ENCODE peak calls at places on chromosomes 16 and 17, in six cellular contexts. Q is activated CD4-positive, CD25-positive, alpha-beta regulatory T cell; E is activated T-cell treated with anti-CD3 and anti-CD28 coated beads for 1 hour; Y is islet precursor cell; R is activated CD4-positive, alpha-beta T cell treated with anti-CD3 and anti-CD28 coated beads, Interleukin-2, amount 10 ng/mL, durations not matched to agents 7 days and 5 days; D is T-helper 1 cell. S is an unnamed sample.

GRCh38 chr17:71679832-71680231 is 441.0 kb upstream of the SOX9 start:
- DNase-seq in Q (no peak), E (no peak), Y (no peak), R (no peak), D (no peak), S (no peak)

GRCh38 chr17:32609085-32609484 is 122.3 kb downstream of the CDK5R1 start:
- DNase-seq in Q (peak; percentile 40), Y (no peak), E (peak; percentile 52), R (peak; percentile 79), D (peak; percentile 55), S (peak; percentile 82)

GRCh38 chr16:4976079-4976478 is 17.9 kb downstream of the SEC14L5 start:
- DNase-seq in D (no peak), R (no peak), Q (no peak), Y (no peak), E (no peak), S (no peak)

GRCh38 chr17:4520881-4521600 is 22.4 kb downstream of the SPNS2 start:
- DNase-seq in Q (no peak), Y (no peak), E (no peak), R (no peak), D (no peak), S (no peak)

GRCh38 chr17:36534117-36534880 is at the start of gene MYO19:
- DNase-seq in Y (peak; percentile 90), Q (peak; percentile 26), D (peak; percentile 31), R (peak; percentile 60), E (peak; percentile 27), S (peak; percentile 62)

GRCh38 chr17:62933986-62934385 is 32.0 kb upstream of the TANC2 start:
- DNase-seq in E (no peak), Q (no peak), D (no peak), R (no peak), Y (no peak), S (no peak)

GRCh38 chr16:68183033-68183432 is 52.9 kb downstream of the ESRP2 start:
- DNase-seq in Q (no peak), D (no peak), Y (no peak), R (no peak), E (no peak), S (no peak)

GRCh38 chr16:27698266-27698665 is 148.3 kb downstream of the KATNIP start:
- DNase-seq in Y (peak; percentile 87), Q (no peak), R (no peak), E (no peak), D (no peak), S (no peak)

GRCh38 chr17:76014925-76015261 is 12.2 kb downstream of the EVPL start:
- DNase-seq in D (no peak), Q (no peak), Y (peak; percentile 53), R (no peak), E (no peak), S (no peak)

GRCh38 chr17:49226771-49227435 is 3.7 kb downstream of the PHOSPHO1 start:
- DNase-seq in E (no peak), Y (no peak), D (no peak), R (no peak), Q (no peak), S (no peak)

GRCh38 chr16:11233727-11234376 is 22.2 kb downstream of the SOCS1 start:
- DNase-seq in D (no peak), E (no peak), R (peak; percentile 66), Y (no peak), Q (peak; percentile 21), S (peak; percentile 82)

GRCh38 chr17:7019839-7020519 is 2.9 kb upstream of the BCL6B start:
- DNase-seq in Y (peak; percentile 90), E (no peak), Q (no peak), D (no peak), R (no peak), S (no peak)

GRCh38 chr16:615122-615521 is 15.7 kb upstream of the WFIKKN1 start:
- DNase-seq in D (no peak), Q (no peak), Y (no peak), E (no peak), R (no peak), S (no peak)

GRCh38 chr16:89317101-89317671 is 99.7 kb downstream of the ZNF778 start:
- DNase-seq in Y (no peak), D (no peak), Q (no peak), E (no peak), R (no peak), S (no peak)

GRCh38 chr17:79405823-79406222 is 205.0 kb downstream of the RBFOX3 start:
- DNase-seq in E (no peak), R (no peak), D (no peak), Y (no peak), Q (no peak), S (no peak)

GRCh38 chr17:70242781-70243437 is 73.6 kb downstream of the KCNJ2 start:
- DNase-seq in R (no peak), Q (no peak), E (no peak), Y (no peak), D (no peak), S (no peak)

GRCh38 chr17:882827-883585 is 96.6 kb downstream of the NXN start:
- DNase-seq in E (no peak), D (no peak), R (no peak), Q (no peak), Y (peak; percentile 100), S (no peak)

GRCh38 chr17:81322271-81323082 is 27.4 kb upstream of the SLC38A10 start:
- DNase-seq in Q (no peak), R (peak; percentile 53), Y (no peak), D (no peak), E (no peak), S (peak; percentile 62)

GRCh38 chr16:85842848-85843247 is 43.4 kb downstream of the COX4I1 start:
- DNase-seq in R (no peak), E (no peak), D (no peak), Q (no peak), Y (no peak), S (no peak)